ENCODE peak calls at places on chromosome 21, in four cellular contexts. G, J, T and D are unnamed samples.

GRCh38 chr21:29056005-29056404 is 17.4 kb downstream of the CCT8 start:
- DNase-seq in G (no peak), T (no peak), J (no peak), D (no peak)

GRCh38 chr21:41363370-41364270 is 1.8 kb downstream of the MX2 start:
- DNase-seq in T (peak), G (no peak), J (no peak), D (no peak)

GRCh38 chr21:40120944-40121575 is 253.8 kb downstream of the PCP4 start:
- DNase-seq in G (no peak), T (no peak), J (no peak), D (no peak)

GRCh38 chr21:46634427-46634826 is 1.0 kb upstream of the PRMT2 start:
- DNase-seq in T (no peak), J (no peak), G (no peak), D (no peak)

GRCh38 chr21:38330671-38331070 is 73.9 kb downstream of the KCNJ15 start:
- DNase-seq in T (no peak), G (no peak), J (no peak), D (no peak)

GRCh38 chr21:36125513-36126121 is 9.3 kb upstream of the CBR3 start:
- DNase-seq in T (no peak), J (peak), G (peak), D (no peak)

GRCh38 chr21:35232545-35233176 is 183.6 kb upstream of the RUNX1 start:
- DNase-seq in T (no peak), G (no peak), J (no peak), D (no peak)

GRCh38 chr21:35190201-35190701 is 141.1 kb upstream of the RUNX1 start:
- DNase-seq in G (no peak), T (no peak), J (no peak), D (no peak)

GRCh38 chr21:17829472-17829871 is 10.3 kb upstream of the C21orf91 start:
- DNase-seq in J (no peak), T (no peak), G (no peak), D (no peak)

GRCh38 chr21:41583274-41583790 is 75.4 kb upstream of the TMPRSS2 start:
- DNase-seq in G (peak), J (no peak), T (no peak), D (peak)

GRCh38 chr21:23725576-23725975 is 1881.7 kb downstream of the MRPL39 start:
- DNase-seq in G (no peak), T (no peak), J (no peak), D (no peak)

GRCh38 chr21:33362044-33362555 is 37.3 kb downstream of the IFNAR1 start:
- DNase-seq in J (peak), T (peak), G (no peak), D (no peak)

GRCh38 chr21:41322496-41323382 is 6.1 kb downstream of the FAM3B start:
- DNase-seq in G (no peak), J (no peak), T (no peak), D (no peak)

GRCh38 chr21:39568380-39568779 is 44.4 kb upstream of the B3GALT5 start:
- DNase-seq in J (no peak), T (no peak), G (no peak), D (no peak)

GRCh38 chr21:39730418-39731107 is 14.4 kb upstream of the IGSF5 start:
- DNase-seq in T (no peak), G (no peak), J (no peak), D (no peak)

GRCh38 chr21:40166291-40166843 is 299.1 kb downstream of the PCP4 start:
- DNase-seq in J (no peak), G (no peak), T (no peak), D (no peak)

GRCh38 chr21:32702702-32703101 is 25.1 kb downstream of the SYNJ1 start:
- DNase-seq in T (no peak), G (no peak), J (no peak), D (no peak)

GRCh38 chr21:34988139-34988538 is 61.0 kb downstream of the RUNX1 start:
- DNase-seq in J (no peak), G (no peak), T (no peak), D (no peak)

GRCh38 chr21:15241997-15242767 is 177.4 kb upstream of the NRIP1 start:
- DNase-seq in T (no peak), G (no peak), J (no peak), D (no peak)

GRCh38 chr21:29985866-29986265 is 46.1 kb upstream of the GRIK1 start:
- DNase-seq in G (no peak), J (no peak), T (no peak), D (peak)

GRCh38 chr21:34545079-34545884 is 33.3 kb upstream of the KCNE1 start:
- DNase-seq in T (no peak), G (peak), J (no peak), D (no peak)

GRCh38 chr21:33848252-33848953 is 67.2 kb downstream of the ATP5PO start:
- DNase-seq in G (no peak), J (no peak), T (no peak), D (peak)

GRCh38 chr21:44259082-44259705 is 2.5 kb downstream of the DNMT3L start:
- DNase-seq in G (no peak), T (peak), J (no peak), D (peak)

GRCh38 chr21:29333355-29333746 is 34.6 kb downstream of the BACH1 start:
- DNase-seq in G (no peak), J (no peak), T (no peak), D (no peak)

GRCh38 chr21:35127851-35128250 is 78.7 kb upstream of the RUNX1 start:
- DNase-seq in T (no peak), G (no peak), J (no peak), D (no peak)

DNA sequence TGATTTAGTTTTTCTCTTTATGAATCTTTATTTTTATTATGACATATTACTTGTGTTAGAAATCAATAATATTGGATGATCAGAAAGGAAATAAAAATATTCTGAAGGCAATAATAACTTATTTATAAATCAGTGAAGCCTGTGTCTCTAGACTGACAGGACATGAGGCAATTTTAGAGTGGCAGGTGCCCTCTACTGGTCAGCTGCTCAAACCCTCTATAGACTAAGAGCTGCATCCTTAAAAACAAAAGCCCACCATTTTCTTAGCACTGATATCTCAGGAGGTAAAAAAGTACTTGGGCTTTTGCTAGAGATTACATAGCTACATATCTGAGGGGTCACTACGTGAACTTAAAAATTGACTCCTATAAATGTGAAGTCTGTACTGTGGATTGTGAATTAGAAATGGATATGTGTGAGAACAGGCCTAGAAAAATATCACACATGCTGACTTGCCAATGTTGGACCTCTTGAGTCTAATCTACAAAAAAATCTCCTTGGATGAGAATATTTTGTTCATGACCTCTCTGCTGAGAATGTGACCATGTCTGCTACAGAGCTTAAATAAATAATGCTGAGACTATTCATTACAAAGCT is 597.9 kb upstream of the ADAMTS5 start:
- DNase-seq in T (no peak), J (no peak), G (no peak), D (no peak)
- TF ChIP-seq CTCF in T (no peak), J (no peak), G (peak), D (peak)

GRCh38 chr21:31518580-31518979 is 140.9 kb upstream of the SOD1 start:
- DNase-seq in T (no peak), J (no peak), G (no peak), D (no peak)

GRCh38 chr21:31517664-31518402 is 141.7 kb upstream of the SOD1 start:
- DNase-seq in J (no peak), G (no peak), T (no peak), D (no peak)

GRCh38 chr21:31511258-31511657 is 148.2 kb upstream of the SOD1 start:
- DNase-seq in G (no peak), J (no peak), T (no peak), D (no peak)

GRCh38 chr21:31515253-31515652 is 144.2 kb upstream of the SOD1 start:
- DNase-seq in T (no peak), G (no peak), J (no peak), D (no peak)

DNA sequence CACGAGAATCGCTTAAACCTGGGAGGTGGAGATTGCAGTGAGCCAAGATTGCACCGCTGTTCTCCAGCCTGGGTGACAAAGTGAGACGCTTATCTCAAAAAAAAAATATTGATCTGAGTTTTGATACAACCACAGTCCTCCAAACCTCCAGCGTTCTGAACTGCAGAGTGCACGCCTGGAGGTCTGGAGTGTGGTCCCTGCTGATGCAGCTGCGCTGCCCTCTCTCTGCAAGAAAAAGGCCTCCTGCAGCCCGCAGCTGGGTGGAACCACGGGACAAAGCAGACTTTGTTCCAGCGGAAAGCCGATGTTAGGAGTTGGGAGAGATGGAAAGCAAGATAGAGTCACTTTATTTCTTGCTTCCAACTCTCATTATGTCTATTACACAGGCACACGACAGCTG is 144.9 kb upstream of the SOD1 start:
- DNase-seq in J (no peak), G (no peak), T (no peak), D (no peak)
- TF ChIP-seq CTCF in J (no peak), G (no peak), T (no peak), D (no peak)

DNA sequence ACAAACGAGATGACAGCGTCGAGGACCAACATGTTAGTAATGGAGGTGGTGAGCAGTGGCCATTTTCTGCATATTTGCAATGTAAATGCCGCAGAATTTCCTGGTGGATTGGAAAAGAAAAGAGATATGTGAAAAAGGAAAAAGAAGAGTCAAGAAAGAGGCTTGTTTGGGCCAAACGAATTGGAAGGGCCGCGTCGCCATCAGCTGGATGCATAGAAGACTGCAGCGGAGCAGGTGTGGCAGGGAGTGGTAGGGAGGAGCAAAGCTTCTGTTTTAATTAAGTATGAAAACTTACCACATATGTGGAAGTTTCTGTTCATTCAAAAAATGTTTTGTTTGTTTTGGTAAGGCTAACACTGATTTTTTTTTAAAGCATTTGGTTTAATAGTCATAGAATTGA is 690.7 kb downstream of the NCAM2 start:
- DNase-seq in G (no peak), J (no peak), T (no peak), D (peak)
- TF ChIP-seq CTCF in G (no peak), J (no peak), T (no peak), D (no peak)

GRCh38 chr21:42722153-42722552 is 68.7 kb downstream of the PDE9A start:
- DNase-seq in G (no peak), J (no peak), T (no peak), D (no peak)

GRCh38 chr21:42722808-42723470 is 69.5 kb downstream of the PDE9A start:
- DNase-seq in G (no peak), J (no peak), T (no peak), D (peak)

GRCh38 chr21:42721341-42721824 is 68.0 kb downstream of the PDE9A start:
- DNase-seq in G (no peak), J (no peak), T (no peak), D (peak)

GRCh38 chr21:42724226-42724920 is 71.0 kb downstream of the PDE9A start:
- DNase-seq in T (no peak), G (no peak), J (no peak), D (peak)

DNA sequence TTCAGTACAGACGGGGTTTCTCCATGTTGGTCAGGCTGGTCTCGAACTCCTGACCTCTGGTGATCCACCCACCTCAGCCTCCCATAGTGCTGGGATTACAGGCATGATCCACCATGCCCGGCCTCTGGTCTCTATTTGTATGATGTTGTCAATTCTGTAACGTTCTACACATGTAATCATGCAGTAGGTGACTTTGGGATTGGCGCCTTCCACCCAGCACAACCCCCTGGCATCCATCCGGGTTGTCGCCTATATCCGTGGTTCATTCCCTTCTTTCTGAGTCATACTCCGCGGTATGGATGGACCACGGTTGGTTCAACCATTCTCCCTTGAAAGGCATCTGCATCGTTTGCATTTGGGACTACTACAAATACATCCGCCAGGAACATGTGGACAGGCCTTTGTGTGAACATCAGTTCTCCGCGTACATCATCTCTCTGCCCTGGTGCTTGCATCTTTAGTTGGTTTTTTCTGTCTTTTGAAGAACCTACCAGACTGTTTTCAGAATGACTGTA is 72.1 kb downstream of the PDE9A start:
- DNase-seq in T (no peak), G (no peak), J (no peak), D (no peak)
- TF ChIP-seq CTCF in T (no peak), G (no peak), J (no peak), D (no peak)

DNA sequence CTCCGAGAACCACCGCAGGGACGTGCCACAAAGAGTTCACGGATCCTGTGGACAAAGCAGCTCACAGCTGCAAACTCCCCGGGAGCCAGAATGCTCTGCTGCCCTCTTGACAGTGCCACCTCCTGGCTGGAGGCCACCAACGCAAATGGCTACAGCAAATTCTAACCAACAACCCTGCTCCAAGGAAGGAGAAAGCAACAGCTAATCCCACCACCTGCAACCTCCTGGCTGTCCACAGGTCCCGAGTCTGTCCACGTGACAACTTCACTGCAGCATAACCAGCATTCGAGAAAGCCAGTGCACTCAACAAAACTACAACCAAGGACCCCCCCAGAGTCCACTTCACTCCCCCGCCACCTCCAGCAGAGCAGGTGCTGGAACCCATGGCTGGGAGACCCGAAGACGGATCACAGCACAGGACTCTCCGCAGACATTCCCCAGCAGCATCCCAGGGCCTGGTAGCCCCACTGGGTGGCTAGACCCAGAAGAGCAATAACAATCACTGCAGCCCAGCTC is 17.3 kb downstream of the POFUT2 start:
- DNase-seq in T (peak), J (no peak), G (no peak), D (peak)
- TF ChIP-seq CTCF in T (no peak), J (no peak), G (no peak), D (peak)

GRCh38 chr21:26933448-26933847 is 33.4 kb downstream of the ADAMTS5 start:
- DNase-seq in T (no peak), G (no peak), J (no peak), D (no peak)
- TF ChIP-seq CTCF in T (no peak), G (no peak), J (no peak), D (no peak)